ENCODE peak calls at places on chromosome 6, in eight cellular contexts. T, V, U, R, M, H, E and F are unnamed samples.

GRCh38 chr6:146183831-146184230 is 155.0 kb downstream of the GRM1 start:
- DNase-seq in T (no peak), E (no peak), V (no peak), H (no peak), U (no peak), M (no peak), R (no peak), F (no peak)

GRCh38 chr6:3376064-3376463 is 80.8 kb downstream of the SLC22A23 start:
- DNase-seq in V (no peak), H (no peak), U (no peak), E (no peak), M (no peak), R (no peak), T (no peak), F (no peak)

GRCh38 chr6:67433124-67433523 is 1202.0 kb upstream of the ADGRB3 start:
- DNase-seq in T (no peak), R (no peak), M (no peak), U (no peak), V (peak; percentile 9), H (no peak), E (peak; percentile 11), F (no peak)

GRCh38 chr6:81988446-81988845 is 236.0 kb upstream of the TENT5A start:
- DNase-seq in E (no peak), M (no peak), V (no peak), U (no peak), H (no peak), T (no peak), R (no peak), F (no peak)

GRCh38 chr6:27161946-27162603 is 85.4 kb upstream of the PRSS16 start:
- DNase-seq in R (no peak), V (peak; percentile 72), M (peak; percentile 58), H (no peak), T (no peak), E (peak; percentile 84), U (no peak), F (no peak)

GRCh38 chr6:71334768-71335167 is 46.2 kb downstream of the OGFRL1 start:
- DNase-seq in M (no peak), E (no peak), U (no peak), V (no peak), R (no peak), H (no peak), T (no peak), F (no peak)

GRCh38 chr6:134437376-134437775 is 119.5 kb upstream of the SGK1 start:
- DNase-seq in R (peak; percentile 25), M (no peak), V (peak; percentile 49), H (peak; percentile 61), U (no peak), T (no peak), E (peak; percentile 67), F (peak; percentile 38)

GRCh38 chr6:75419980-75420379 is 73.6 kb downstream of the FILIP1 start:
- DNase-seq in M (no peak), E (no peak), R (no peak), U (no peak), H (no peak), V (no peak), T (no peak), F (no peak)

GRCh38 chr6:43695078-43695966 is 7.7 kb upstream of the MRPS18A start:
- DNase-seq in H (peak; percentile 84), T (peak; percentile 74), M (no peak), R (no peak), E (no peak), U (no peak), V (no peak), F (no peak)

GRCh38 chr6:44257007-44257752 is at the start of gene SLC35B2:
- DNase-seq in R (peak; percentile 54), H (peak; percentile 80), U (peak; percentile 83), V (peak; percentile 73), E (peak; percentile 62), T (peak; percentile 85), M (peak; percentile 78), F (peak; percentile 79)

GRCh38 chr6:32196682-32197616 is 4.5 kb upstream of the GPSM3 start:
- DNase-seq in E (peak; percentile 28), U (no peak), V (peak; percentile 38), M (no peak), R (no peak), H (no peak), T (peak; percentile 70), F (peak; percentile 55)

GRCh38 chr6:74940211-74940610 is 265.6 kb downstream of the COL12A1 start:
- DNase-seq in H (no peak), R (no peak), V (no peak), U (no peak), E (peak; percentile 43), M (no peak), T (no peak), F (no peak)

GRCh38 chr6:119148825-119149525 is 70.5 kb upstream of the FAM184A start:
- DNase-seq in T (no peak), V (no peak), M (no peak), R (no peak), U (no peak), E (peak; percentile 44), H (no peak), F (no peak)

GRCh38 chr6:143515766-143516355 is 4.3 kb upstream of the FUCA2 start:
- DNase-seq in M (no peak), H (no peak), V (no peak), T (no peak), E (no peak), R (no peak), U (no peak), F (no peak)

GRCh38 chr6:143510991-143511891 is at the start of gene FUCA2:
- DNase-seq in T (peak; percentile 95), U (peak; percentile 95), R (peak; percentile 89), H (peak; percentile 94), V (peak; percentile 89), M (peak; percentile 78), E (peak; percentile 93), F (peak; percentile 69)

GRCh38 chr6:143514996-143515760 is 3.7 kb upstream of the FUCA2 start:
- DNase-seq in E (no peak), M (no peak), R (peak; percentile 43), V (peak; percentile 39), T (no peak), U (no peak), H (peak; percentile 52), F (no peak)

GRCh38 chr6:143516700-143517446 is 5.4 kb upstream of the FUCA2 start:
- DNase-seq in M (no peak), R (no peak), U (no peak), T (no peak), E (no peak), V (no peak), H (no peak), F (peak; percentile 20)

DNA sequence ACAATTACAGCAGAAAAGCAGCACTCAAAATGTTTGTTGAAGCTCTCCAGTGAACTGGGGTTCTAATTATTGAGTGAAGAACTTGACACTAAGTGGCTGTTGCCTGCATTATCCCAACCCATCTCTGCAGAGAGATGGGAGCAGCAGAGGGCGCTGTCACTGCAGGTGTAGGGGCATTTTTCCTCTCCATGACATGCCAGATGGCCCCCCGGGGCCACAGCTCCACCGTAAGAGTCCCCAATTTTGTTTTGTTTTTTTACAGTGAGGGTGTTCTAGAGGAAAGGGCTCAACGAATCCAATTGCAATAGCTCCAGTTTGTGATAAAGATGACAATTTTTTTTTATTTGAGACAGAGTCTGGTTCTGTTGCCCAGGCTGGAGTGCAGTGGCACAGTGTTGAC is 1.9 kb upstream of the FUCA2 start:
- DNase-seq in R (no peak), V (no peak), U (no peak), T (peak; percentile 68), M (no peak), H (peak; percentile 55), E (no peak), F (peak; percentile 64)
- TF ChIP-seq CTCF in R (no peak), V (peak; percentile 33), U (no peak), T (peak; percentile 50), M (no peak), H (peak; percentile 33), E (peak; percentile 32), F (peak; percentile 81)

GRCh38 chr6:168533428-168533827 is 92.4 kb downstream of the SMOC2 start:
- DNase-seq in M (no peak), R (no peak), U (no peak), H (no peak), V (peak; percentile 12), E (no peak), T (no peak), F (no peak)
- TF ChIP-seq CTCF in M (no peak), R (no peak), U (no peak), H (no peak), V (no peak), E (no peak), T (no peak), F (no peak)

GRCh38 chr6:104321301-104321700 is 538.4 kb downstream of the HACE1 start:
- DNase-seq in E (no peak), V (no peak), H (no peak), R (no peak), U (no peak), T (no peak), M (no peak), F (no peak)

GRCh38 chr6:104324305-104324704 is 535.4 kb downstream of the HACE1 start:
- DNase-seq in U (no peak), V (no peak), H (no peak), T (no peak), R (no peak), E (no peak), M (no peak), F (no peak)

GRCh38 chr6:104326173-104327001 is 533.3 kb downstream of the HACE1 start:
- DNase-seq in U (peak; percentile 69), E (peak; percentile 90), R (peak; percentile 30), T (no peak), M (no peak), H (no peak), V (peak; percentile 88), F (peak; percentile 11)

GRCh38 chr6:104322849-104323248 is 536.9 kb downstream of the HACE1 start:
- DNase-seq in U (no peak), H (no peak), V (no peak), E (no peak), T (no peak), R (no peak), M (no peak), F (no peak)

DNA sequence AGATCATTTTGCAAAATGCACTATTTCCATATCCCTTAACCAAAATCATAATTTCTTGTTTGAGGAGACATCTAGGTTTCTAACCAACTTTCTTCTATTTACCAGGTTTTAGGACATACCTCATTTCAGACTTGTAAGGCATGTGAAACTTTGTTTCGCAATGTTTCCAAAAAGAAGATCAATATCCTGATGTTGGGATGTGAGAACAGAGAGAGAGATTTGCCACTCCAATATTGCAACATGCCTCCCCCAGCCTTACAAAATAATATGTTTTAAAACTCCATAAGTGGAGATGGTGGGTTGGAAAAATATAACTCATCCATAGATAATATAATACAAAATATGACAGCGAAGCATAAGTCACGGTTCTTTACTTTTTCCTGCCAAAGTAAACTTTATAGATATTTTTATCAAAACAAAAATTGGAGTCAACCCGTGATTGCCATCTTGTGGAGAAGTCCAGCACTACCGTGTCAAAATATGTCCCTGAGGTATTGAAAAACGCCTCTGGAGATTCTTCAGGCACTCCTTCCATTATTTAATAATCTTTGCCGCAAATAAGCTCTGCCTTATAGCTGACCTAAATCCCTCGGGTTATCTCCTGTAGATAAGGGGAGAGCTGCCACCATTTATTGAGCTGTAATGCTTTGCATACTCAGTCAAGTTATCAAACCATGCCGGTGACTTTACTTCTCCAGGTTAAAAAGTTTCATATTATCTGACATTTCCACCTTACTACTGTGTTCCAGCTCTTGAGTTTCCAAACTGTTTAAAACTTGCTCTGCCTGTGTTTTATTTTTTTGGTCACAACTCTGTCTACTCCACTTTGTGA is 534.2 kb downstream of the HACE1 start:
- DNase-seq in H (no peak), U (no peak), V (peak; percentile 77), R (no peak), E (peak; percentile 83), M (peak; percentile 19), T (no peak), F (peak; percentile 15)
- TF ChIP-seq CTCF in H (peak; percentile 48), U (peak; percentile 54), V (peak; percentile 75), R (peak; percentile 50), E (peak; percentile 74), M (peak; percentile 77), T (peak; percentile 63), F (peak; percentile 43)

GRCh38 chr6:113936093-113936934 is 34.6 kb downstream of the HDAC2 start:
- DNase-seq in T (no peak), M (peak; percentile 10), R (peak; percentile 17), E (peak; percentile 81), H (no peak), U (no peak), V (peak; percentile 80), F (peak; percentile 37)
- TF ChIP-seq CTCF in T (peak; percentile 80), M (peak; percentile 88), R (peak; percentile 62), E (peak; percentile 71), H (peak; percentile 76), U (peak; percentile 71), V (peak; percentile 83), F (peak; percentile 69)